ENCODE peak calls at places on chromosomes 7 and 10, in seven cellular contexts. One of them, this sample, is unnamed.

GRCh38 chr7:152624218-152624617 is 51.7 kb downstream of the XRCC2 start:
- DNase-seq in activated T-cell treated with anti-CD3 and anti-CD28 coated beads for 24 hours: no peak
- DNase-seq in NCI-H2081 treated with DMSO at 0.1 percent for 48 hours: no peak
- DNase-seq in fibroblast of pulmonary artery: no peak
- DNase-seq in mucosa of gallbladder: no peak
- DNase-seq in pancreas: no peak
- DNase-seq in occipital lobe: no peak
- DNase-seq in this sample: no peak

GRCh38 chr10:127216786-127217185 is 20.4 kb upstream of the INSYN2A start:
- DNase-seq in occipital lobe: no peak
- DNase-seq in pancreas: no peak
- DNase-seq in mucosa of gallbladder: no peak
- DNase-seq in fibroblast of pulmonary artery: no peak
- DNase-seq in NCI-H2081 treated with DMSO at 0.1 percent for 48 hours: no peak
- DNase-seq in activated T-cell treated with anti-CD3 and anti-CD28 coated beads for 24 hours: no peak
- DNase-seq in this sample: no peak

GRCh38 chr7:86889501-86889900 is 170.0 kb downstream of the ELAPOR2 start:
- DNase-seq in fibroblast of pulmonary artery: no peak
- DNase-seq in pancreas: no peak
- DNase-seq in NCI-H2081 treated with DMSO at 0.1 percent for 48 hours: no peak
- DNase-seq in activated T-cell treated with anti-CD3 and anti-CD28 coated beads for 24 hours: no peak
- DNase-seq in mucosa of gallbladder: no peak
- DNase-seq in occipital lobe: no peak
- DNase-seq in this sample: no peak

GRCh38 chr7:27994639-27995038 is 186.0 kb downstream of the JAZF1 start:
- DNase-seq in NCI-H2081 treated with DMSO at 0.1 percent for 48 hours: no peak
- DNase-seq in occipital lobe: no peak
- DNase-seq in activated T-cell treated with anti-CD3 and anti-CD28 coated beads for 24 hours: no peak
- DNase-seq in mucosa of gallbladder: no peak
- DNase-seq in fibroblast of pulmonary artery: peak
- DNase-seq in pancreas: no peak
- DNase-seq in this sample: no peak

GRCh38 chr10:2665772-2666171 is 401.6 kb upstream of the PFKP start:
- DNase-seq in activated T-cell treated with anti-CD3 and anti-CD28 coated beads for 24 hours: no peak
- DNase-seq in NCI-H2081 treated with DMSO at 0.1 percent for 48 hours: no peak
- DNase-seq in mucosa of gallbladder: no peak
- DNase-seq in occipital lobe: no peak
- DNase-seq in fibroblast of pulmonary artery: no peak
- DNase-seq in pancreas: no peak
- DNase-seq in this sample: no peak

GRCh38 chr7:34357068-34357467 is 300.9 kb upstream of the NPSR1 start:
- DNase-seq in pancreas: no peak
- DNase-seq in fibroblast of pulmonary artery: peak
- DNase-seq in activated T-cell treated with anti-CD3 and anti-CD28 coated beads for 24 hours: no peak
- DNase-seq in mucosa of gallbladder: no peak
- DNase-seq in NCI-H2081 treated with DMSO at 0.1 percent for 48 hours: no peak
- DNase-seq in occipital lobe: no peak
- DNase-seq in this sample: no peak

GRCh38 chr10:62618576-62619408 is 185.7 kb upstream of the ADO start:
- DNase-seq in activated T-cell treated with anti-CD3 and anti-CD28 coated beads for 24 hours: no peak
- DNase-seq in mucosa of gallbladder: peak
- DNase-seq in NCI-H2081 treated with DMSO at 0.1 percent for 48 hours: no peak
- DNase-seq in occipital lobe: no peak
- DNase-seq in pancreas: no peak
- DNase-seq in fibroblast of pulmonary artery: peak
- DNase-seq in this sample: no peak

GRCh38 chr7:120089968-120090367 is 183.0 kb upstream of the KCND2 start:
- DNase-seq in mucosa of gallbladder: no peak
- DNase-seq in occipital lobe: no peak
- DNase-seq in pancreas: no peak
- DNase-seq in activated T-cell treated with anti-CD3 and anti-CD28 coated beads for 24 hours: no peak
- DNase-seq in fibroblast of pulmonary artery: peak
- DNase-seq in NCI-H2081 treated with DMSO at 0.1 percent for 48 hours: no peak
- DNase-seq in this sample: no peak

GRCh38 chr7:22481726-22482125 is 18.3 kb downstream of the STEAP1B start:
- DNase-seq in occipital lobe: no peak
- DNase-seq in mucosa of gallbladder: no peak
- DNase-seq in activated T-cell treated with anti-CD3 and anti-CD28 coated beads for 24 hours: no peak
- DNase-seq in pancreas: no peak
- DNase-seq in NCI-H2081 treated with DMSO at 0.1 percent for 48 hours: no peak
- DNase-seq in fibroblast of pulmonary artery: no peak
- DNase-seq in this sample: no peak

GRCh38 chr10:123640016-123640535 is 26.1 kb upstream of the GPR26 start:
- DNase-seq in activated T-cell treated with anti-CD3 and anti-CD28 coated beads for 24 hours: no peak
- DNase-seq in occipital lobe: no peak
- DNase-seq in fibroblast of pulmonary artery: no peak
- DNase-seq in NCI-H2081 treated with DMSO at 0.1 percent for 48 hours: no peak
- DNase-seq in mucosa of gallbladder: no peak
- DNase-seq in pancreas: no peak
- DNase-seq in this sample: no peak

GRCh38 chr7:30927040-30927439 is 15.4 kb downstream of the AQP1 start:
- DNase-seq in occipital lobe: no peak
- DNase-seq in pancreas: peak
- DNase-seq in mucosa of gallbladder: peak
- DNase-seq in activated T-cell treated with anti-CD3 and anti-CD28 coated beads for 24 hours: no peak
- DNase-seq in fibroblast of pulmonary artery: no peak
- DNase-seq in NCI-H2081 treated with DMSO at 0.1 percent for 48 hours: no peak
- DNase-seq in this sample: no peak

GRCh38 chr10:24360286-24361127 is 151.6 kb downstream of the KIAA1217 start:
- DNase-seq in NCI-H2081 treated with DMSO at 0.1 percent for 48 hours: peak
- DNase-seq in pancreas: peak
- DNase-seq in fibroblast of pulmonary artery: peak
- DNase-seq in mucosa of gallbladder: peak
- DNase-seq in occipital lobe: peak
- DNase-seq in activated T-cell treated with anti-CD3 and anti-CD28 coated beads for 24 hours: no peak
- DNase-seq in this sample: peak

GRCh38 chr7:151426486-151426905 is 13.4 kb downstream of the CRYGN start:
- DNase-seq in occipital lobe: peak
- DNase-seq in mucosa of gallbladder: peak
- DNase-seq in NCI-H2081 treated with DMSO at 0.1 percent for 48 hours: no peak
- DNase-seq in pancreas: peak
- DNase-seq in fibroblast of pulmonary artery: peak
- DNase-seq in activated T-cell treated with anti-CD3 and anti-CD28 coated beads for 24 hours: no peak
- DNase-seq in this sample: no peak

GRCh38 chr10:61639952-61640351 is 22.8 kb upstream of the CABCOCO1 start:
- DNase-seq in occipital lobe: no peak
- DNase-seq in fibroblast of pulmonary artery: no peak
- DNase-seq in pancreas: no peak
- DNase-seq in mucosa of gallbladder: no peak
- DNase-seq in activated T-cell treated with anti-CD3 and anti-CD28 coated beads for 24 hours: no peak
- DNase-seq in NCI-H2081 treated with DMSO at 0.1 percent for 48 hours: no peak
- DNase-seq in this sample: no peak

GRCh38 chr10:113133497-113133896 is 183.4 kb downstream of the TCF7L2 start:
- DNase-seq in activated T-cell treated with anti-CD3 and anti-CD28 coated beads for 24 hours: no peak
- DNase-seq in NCI-H2081 treated with DMSO at 0.1 percent for 48 hours: no peak
- DNase-seq in occipital lobe: no peak
- DNase-seq in fibroblast of pulmonary artery: peak
- DNase-seq in mucosa of gallbladder: no peak
- DNase-seq in pancreas: no peak
- DNase-seq in this sample: no peak

GRCh38 chr10:97028126-97028831 is 157.5 kb downstream of the SLIT1 start:
- DNase-seq in pancreas: no peak
- DNase-seq in occipital lobe: no peak
- DNase-seq in mucosa of gallbladder: no peak
- DNase-seq in NCI-H2081 treated with DMSO at 0.1 percent for 48 hours: no peak
- DNase-seq in activated T-cell treated with anti-CD3 and anti-CD28 coated beads for 24 hours: no peak
- DNase-seq in fibroblast of pulmonary artery: peak
- DNase-seq in this sample: no peak

GRCh38 chr10:19921300-19922140 is 105.3 kb downstream of the PLXDC2 start:
- DNase-seq in mucosa of gallbladder: no peak
- DNase-seq in NCI-H2081 treated with DMSO at 0.1 percent for 48 hours: no peak
- DNase-seq in activated T-cell treated with anti-CD3 and anti-CD28 coated beads for 24 hours: no peak
- DNase-seq in pancreas: no peak
- DNase-seq in fibroblast of pulmonary artery: peak
- DNase-seq in occipital lobe: no peak
- DNase-seq in this sample: no peak

GRCh38 chr7:148588891-148589215 is 1.7 kb upstream of the C7orf33 start:
- DNase-seq in activated T-cell treated with anti-CD3 and anti-CD28 coated beads for 24 hours: no peak
- DNase-seq in mucosa of gallbladder: no peak
- DNase-seq in fibroblast of pulmonary artery: no peak
- DNase-seq in pancreas: no peak
- DNase-seq in NCI-H2081 treated with DMSO at 0.1 percent for 48 hours: no peak
- DNase-seq in occipital lobe: no peak
- DNase-seq in this sample: no peak

GRCh38 chr10:35225204-35225603 is 98.6 kb downstream of the CREM start:
- DNase-seq in mucosa of gallbladder: no peak
- DNase-seq in occipital lobe: no peak
- DNase-seq in NCI-H2081 treated with DMSO at 0.1 percent for 48 hours: no peak
- DNase-seq in fibroblast of pulmonary artery: peak
- DNase-seq in activated T-cell treated with anti-CD3 and anti-CD28 coated beads for 24 hours: no peak
- DNase-seq in pancreas: no peak
- DNase-seq in this sample: no peak

GRCh38 chr10:4865945-4866661 is 40.1 kb downstream of the AKR1E2 start:
- DNase-seq in pancreas: no peak
- DNase-seq in NCI-H2081 treated with DMSO at 0.1 percent for 48 hours: no peak
- DNase-seq in mucosa of gallbladder: no peak
- DNase-seq in occipital lobe: no peak
- DNase-seq in fibroblast of pulmonary artery: peak
- DNase-seq in activated T-cell treated with anti-CD3 and anti-CD28 coated beads for 24 hours: no peak
- DNase-seq in this sample: no peak

GRCh38 chr7:155292680-155293226 is 4.9 kb upstream of the INSIG1 start:
- DNase-seq in mucosa of gallbladder: no peak
- DNase-seq in fibroblast of pulmonary artery: no peak
- DNase-seq in activated T-cell treated with anti-CD3 and anti-CD28 coated beads for 24 hours: no peak
- DNase-seq in occipital lobe: no peak
- DNase-seq in pancreas: no peak
- DNase-seq in NCI-H2081 treated with DMSO at 0.1 percent for 48 hours: no peak
- DNase-seq in this sample: no peak

GRCh38 chr7:98733036-98733435 is 116.0 kb downstream of the NPTX2 start:
- DNase-seq in occipital lobe: no peak
- DNase-seq in pancreas: no peak
- DNase-seq in NCI-H2081 treated with DMSO at 0.1 percent for 48 hours: no peak
- DNase-seq in activated T-cell treated with anti-CD3 and anti-CD28 coated beads for 24 hours: peak
- DNase-seq in fibroblast of pulmonary artery: peak
- DNase-seq in mucosa of gallbladder: no peak
- DNase-seq in this sample: no peak

GRCh38 chr10:27550823-27551222 is 46.7 kb downstream of the RAB18 start:
- DNase-seq in pancreas: no peak
- DNase-seq in NCI-H2081 treated with DMSO at 0.1 percent for 48 hours: no peak
- DNase-seq in mucosa of gallbladder: no peak
- DNase-seq in occipital lobe: no peak
- DNase-seq in activated T-cell treated with anti-CD3 and anti-CD28 coated beads for 24 hours: no peak
- DNase-seq in fibroblast of pulmonary artery: no peak
- DNase-seq in this sample: no peak

GRCh38 chr10:61592581-61592980 is 70.1 kb upstream of the CABCOCO1 start:
- DNase-seq in fibroblast of pulmonary artery: peak
- DNase-seq in activated T-cell treated with anti-CD3 and anti-CD28 coated beads for 24 hours: no peak
- DNase-seq in NCI-H2081 treated with DMSO at 0.1 percent for 48 hours: no peak
- DNase-seq in occipital lobe: no peak
- DNase-seq in pancreas: no peak
- DNase-seq in mucosa of gallbladder: no peak
- DNase-seq in this sample: no peak

GRCh38 chr7:112157072-112157471 is 49.1 kb downstream of the DOCK4 start:
- DNase-seq in mucosa of gallbladder: no peak
- DNase-seq in pancreas: no peak
- DNase-seq in occipital lobe: no peak
- DNase-seq in NCI-H2081 treated with DMSO at 0.1 percent for 48 hours: peak
- DNase-seq in activated T-cell treated with anti-CD3 and anti-CD28 coated beads for 24 hours: no peak
- DNase-seq in fibroblast of pulmonary artery: peak
- DNase-seq in this sample: no peak

This sample was measured in head of caudate nucleus.